ENCODE peak calls at places on chromosome 5, in seven cellular contexts. O is T-cell; U is T-helper 17 cell; H is HFFc6; P is stimulated activated naive CD4-positive, alpha-beta T cell treated with Interleukin-2 at 50 U/mL for 16 hours; G is stimulated activated CD4-positive, alpha-beta T cell treated with anti-CD3 and anti-CD28 coated beads, TNF-alpha, amount 100 ng/mL, for 4 hours; E is astrocyte of the cerebellum. I is an unnamed sample.

GRCh38 chr5:1744393-1745189 is 55.0 kb downstream of the MRPL36 start:
- DNase-seq in O (no peak), U (no peak), H (no peak), P (no peak), G (no peak), E (no peak), I (no peak)

GRCh38 chr5:2651116-2651515 is 100.4 kb downstream of the IRX2 start:
- DNase-seq in O (no peak), U (no peak), H (no peak), P (no peak), G (no peak), E (no peak), I (no peak)

GRCh38 chr5:174084691-174085154 is 39.2 kb downstream of the NSG2 start:
- DNase-seq in O (no peak), U (no peak), H (no peak), P (no peak), G (no peak), E (peak), I (no peak)

GRCh38 chr5:17374973-17375844 is 122.8 kb upstream of the TAF11L2 start:
- DNase-seq in O (no peak), U (no peak), H (no peak), P (no peak), G (no peak), E (no peak), I (no peak)

GRCh38 chr5:113678924-113679575 is 165.6 kb downstream of the YTHDC2 start:
- DNase-seq in O (no peak), U (no peak), H (peak), P (no peak), G (no peak), E (peak), I (no peak)

GRCh38 chr5:154972476-154973080 is 31.7 kb downstream of the MRPL22 start:
- DNase-seq in O (no peak), U (no peak), H (peak), P (no peak), G (no peak), E (no peak), I (no peak)

GRCh38 chr5:176776141-176776865 is 34.1 kb upstream of the UNC5A start:
- DNase-seq in O (no peak), U (no peak), H (no peak), P (no peak), G (no peak), E (no peak), I (no peak)

GRCh38 chr5:180776376-180776775 is 26.2 kb downstream of the MGAT1 start:
- DNase-seq in O (no peak), U (no peak), H (no peak), P (no peak), G (no peak), E (no peak), I (no peak)

GRCh38 chr5:136521696-136522095 is 156.4 kb upstream of the TRPC7 start:
- DNase-seq in O (no peak), U (no peak), H (no peak), P (no peak), G (no peak), E (no peak), I (no peak)

GRCh38 chr5:172078726-172079345 is 72.4 kb upstream of the FBXW11 start:
- DNase-seq in O (no peak), U (no peak), H (no peak), P (no peak), G (no peak), E (no peak), I (no peak)

GRCh38 chr5:150412319-150413175 is at the start of gene CD74:
- DNase-seq in O (peak), U (peak), H (no peak), P (peak), G (peak), E (peak), I (peak)

GRCh38 chr5:177553671-177554429 is 513 bp downstream of the FAM193B start:
- DNase-seq in O (peak), U (peak), H (no peak), P (peak), G (peak), E (no peak), I (peak)

I was measured in activated T-helper 2 cell treated with anti-CD3 and anti-CD28 coated beads, Interferon-gamma antibody, Interleukin-2, Interleukin-4, amounts not matched to agents 10 μg/mL and 5 μg/mL and 100 μg/mL, durations not matched to agents 14 hours and 24 hours and 36 hours.